ENCODE peak calls at places on chromosomes 4 and X, in five cellular contexts. H is omental fat pad; T is right lobe of liver; B is GM20000; X is activated CD8-positive, alpha-beta T cell treated with anti-CD3 and anti-CD28 coated beads for 36 hours. U is an unnamed sample.
A peak's percentile ranks its signal among the peaks of the same experiment; 100 is the strongest.

GRCh38 chrX:105636667-105637066 is 185.7 kb upstream of the NRK start:
- DNase-seq in H (no peak), B (no peak), T (no peak), X (no peak), U (no peak)

GRCh38 chrX:70455366-70456202 is 10.9 kb downstream of the DLG3 start:
- DNase-seq in T (no peak), X (peak; percentile 3), H (no peak), B (no peak), U (no peak)

GRCh38 chrX:11665144-11666040 is at the start of gene ARHGAP6:
- DNase-seq in H (no peak), X (no peak), B (peak; percentile 37), T (peak; percentile 22), U (peak; percentile 85)

GRCh38 chr4:31539279-31540074 is 819.3 kb downstream of the PCDH7 start:
- DNase-seq in X (no peak), B (no peak), T (no peak), H (no peak), U (no peak)

GRCh38 chr4:140755811-140756291 is 334 bp downstream of the TBC1D9 start:
- DNase-seq in B (peak; percentile 70), H (no peak), T (peak; percentile 56), X (peak; percentile 11), U (peak; percentile 88)

GRCh38 chrX:41332408-41332987 is 1.5 kb upstream of the DDX3X start:
- DNase-seq in B (peak; percentile 17), T (no peak), X (peak; percentile 50), H (no peak), U (no peak)

GRCh38 chr4:40280586-40280985 is 54.5 kb upstream of the CHRNA9 start:
- DNase-seq in B (no peak), H (no peak), X (peak; percentile 83), T (no peak), U (no peak)

GRCh38 chr4:89300490-89300889 is 7.1 kb downstream of the GPRIN3 start:
- DNase-seq in T (no peak), X (no peak), B (no peak), H (no peak), U (no peak)

GRCh38 chr4:72895408-72895807 is 174.1 kb downstream of the COX18 start:
- DNase-seq in H (no peak), B (no peak), T (no peak), X (no peak), U (no peak)

GRCh38 chr4:72112514-72113156 is 80.8 kb downstream of the NPFFR2 start:
- DNase-seq in T (no peak), H (no peak), B (peak; percentile 41), X (peak; percentile 49), U (no peak)

GRCh38 chrX:131816551-131817136 is 206.5 kb upstream of the STK26 start:
- DNase-seq in H (peak; percentile 73), B (peak; percentile 14), T (peak; percentile 50), X (peak; percentile 58), U (peak; percentile 55)

GRCh38 chr4:910366-911091 is 21.6 kb downstream of the GAK start:
- DNase-seq in B (no peak), H (no peak), T (peak; percentile 15), X (no peak), U (peak; percentile 67)

GRCh38 chrX:149512225-149512885 is 7.2 kb upstream of the IDS start:
- DNase-seq in B (peak; percentile 37), H (no peak), T (peak; percentile 46), X (peak; percentile 69), U (no peak)

GRCh38 chrX:152428596-152428995 is 22.5 kb downstream of the GABRA3 start:
- DNase-seq in X (no peak), T (no peak), H (no peak), B (no peak), U (no peak)

GRCh38 chrX:100743009-100743615 is 11.2 kb upstream of the SYTL4 start:
- DNase-seq in B (no peak), H (no peak), X (no peak), T (no peak), U (no peak)

GRCh38 chr4:48853604-48854394 is 22.9 kb downstream of the OCIAD1 start:
- DNase-seq in T (no peak), B (no peak), H (no peak), X (no peak), U (no peak)

GRCh38 chr4:73674451-73674919 is 54.2 kb upstream of the RASSF6 start:
- DNase-seq in H (no peak), T (no peak), B (no peak), X (no peak), U (no peak)

DNA sequence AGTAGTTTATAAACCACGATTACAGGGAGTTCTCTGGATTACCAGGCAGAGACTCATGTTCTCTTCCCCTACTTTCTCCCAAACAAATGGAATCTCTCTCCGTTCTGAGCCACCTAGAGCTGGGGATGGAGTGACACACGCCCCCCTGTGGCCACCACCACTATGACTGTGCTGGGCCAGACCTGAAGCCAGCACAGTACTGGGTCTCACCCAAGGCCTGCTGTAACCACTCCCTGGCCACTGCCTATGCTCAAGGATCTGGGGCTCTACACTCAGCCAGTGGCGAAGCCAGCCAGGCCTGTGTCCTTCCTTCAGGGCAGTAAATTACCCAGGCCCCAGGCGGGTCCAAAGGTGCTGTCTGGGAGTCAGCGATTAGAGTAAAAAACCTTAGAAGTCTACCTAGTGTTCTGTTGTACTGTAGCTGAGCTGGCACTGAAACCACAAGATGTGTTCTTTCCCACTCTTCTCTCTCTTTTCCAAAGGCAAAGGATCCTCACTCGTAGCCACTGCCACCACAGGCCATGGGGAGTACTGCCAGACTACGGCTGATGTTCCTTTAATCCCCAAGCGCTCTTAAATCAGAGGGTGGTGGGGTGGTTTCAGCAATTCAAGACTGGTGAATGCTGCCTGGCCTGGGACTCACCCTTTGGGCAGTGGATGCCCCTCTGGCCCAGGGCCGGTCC is 412.2 kb upstream of the ARX start:
- DNase-seq in T (no peak), H (no peak), X (no peak), B (no peak), U (no peak)
- TF ChIP-seq CTCF in T (peak; percentile 6), H (no peak), X (no peak), B (no peak), U (no peak)

GRCh38 chr4:118888666-118889312 is at the start of gene SYNPO2:
- DNase-seq in H (peak; percentile 48), X (peak; percentile 59), T (peak; percentile 57), B (peak; percentile 34), U (peak; percentile 92)

GRCh38 chr4:118884716-118885115 is 3.9 kb upstream of the SYNPO2 start:
- DNase-seq in X (no peak), B (no peak), T (no peak), H (no peak), U (no peak)

GRCh38 chr4:118879409-118879808 is 9.2 kb upstream of the SYNPO2 start:
- DNase-seq in X (no peak), B (no peak), T (no peak), H (no peak), U (no peak)

GRCh38 chr4:118881512-118882146 is 7.0 kb upstream of the SYNPO2 start:
- DNase-seq in T (no peak), H (no peak), B (no peak), X (no peak), U (no peak)

DNA sequence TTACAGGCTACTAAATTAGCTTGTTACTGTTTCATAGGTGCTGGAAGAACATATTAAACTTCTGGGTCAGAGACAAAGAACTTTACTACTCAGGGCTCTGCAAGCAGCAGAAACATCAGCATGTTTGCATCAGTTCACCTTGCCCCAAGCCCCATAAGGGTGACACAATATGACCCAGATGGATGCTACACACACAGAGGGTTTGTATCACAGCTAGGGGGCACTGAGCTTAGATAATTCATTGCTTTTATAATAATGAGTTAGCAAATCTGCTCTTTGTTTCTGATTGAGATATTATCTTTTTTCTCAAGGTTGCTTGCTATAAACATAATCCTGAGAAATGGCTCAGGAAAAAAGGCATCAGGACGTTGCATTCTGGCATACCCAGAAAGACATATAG is 4.8 kb upstream of the SYNPO2 start:
- DNase-seq in H (no peak), X (no peak), T (no peak), B (no peak), U (no peak)
- TF ChIP-seq CTCF in H (no peak), X (no peak), T (peak; percentile 13), B (no peak), U (no peak)

DNA sequence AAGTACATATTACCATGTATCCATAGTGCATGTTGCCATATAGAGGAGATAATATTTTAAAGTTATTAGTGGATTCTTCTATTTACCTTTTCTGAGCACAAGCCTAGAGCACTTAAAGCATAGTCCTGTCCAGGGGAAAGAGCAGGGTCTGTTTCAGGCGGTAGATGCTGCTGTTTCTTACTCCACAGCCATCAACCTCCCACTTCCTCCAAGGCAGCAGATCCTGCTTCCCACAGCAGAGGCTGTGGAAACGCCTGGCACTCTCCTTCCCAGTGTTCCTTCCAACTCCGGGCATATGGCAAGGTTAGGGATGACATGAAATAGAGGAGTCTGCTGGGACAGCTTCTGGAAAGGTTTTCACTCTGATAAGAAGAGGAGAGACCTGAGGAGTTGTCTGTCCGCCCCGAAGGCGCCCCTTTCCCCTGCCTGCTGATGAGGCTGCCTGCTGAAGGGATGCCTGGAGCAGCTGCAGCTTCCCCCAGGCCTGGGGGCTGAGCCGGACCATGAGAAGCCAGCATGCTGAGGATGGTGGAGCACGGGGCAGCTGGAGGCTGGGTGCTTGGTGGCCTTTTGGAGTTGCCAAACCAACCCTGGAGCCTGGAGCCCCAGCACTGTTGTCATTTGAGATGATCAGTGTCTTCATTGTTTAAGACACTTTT is 43.9 kb upstream of the SLC25A4 start:
- DNase-seq in T (no peak), X (no peak), B (no peak), H (no peak), U (no peak)
- TF ChIP-seq CTCF in T (no peak), X (no peak), B (no peak), H (no peak), U (no peak)

GRCh38 chr4:23463071-23463470 is 426.8 kb downstream of the PPARGC1A start:
- DNase-seq in T (no peak), H (no peak), B (no peak), X (no peak), U (no peak)
- TF ChIP-seq CTCF in T (no peak), H (no peak), B (no peak), X (no peak), U (no peak)

GRCh38 chr4:42278709-42279324 is 118.5 kb upstream of the SHISA3 start:
- DNase-seq in X (no peak), H (no peak), B (peak; percentile 41), T (no peak), U (no peak)

GRCh38 chr4:42282081-42282901 is 115.0 kb upstream of the SHISA3 start:
- DNase-seq in T (no peak), B (peak; percentile 74), X (peak; percentile 52), H (no peak), U (no peak)

GRCh38 chr4:42281324-42282020 is 115.8 kb upstream of the SHISA3 start:
- DNase-seq in X (no peak), H (no peak), B (no peak), T (no peak), U (no peak)

GRCh38 chr4:42277291-42277690 is 120.0 kb upstream of the SHISA3 start:
- DNase-seq in B (no peak), X (no peak), H (no peak), T (no peak), U (no peak)

DNA sequence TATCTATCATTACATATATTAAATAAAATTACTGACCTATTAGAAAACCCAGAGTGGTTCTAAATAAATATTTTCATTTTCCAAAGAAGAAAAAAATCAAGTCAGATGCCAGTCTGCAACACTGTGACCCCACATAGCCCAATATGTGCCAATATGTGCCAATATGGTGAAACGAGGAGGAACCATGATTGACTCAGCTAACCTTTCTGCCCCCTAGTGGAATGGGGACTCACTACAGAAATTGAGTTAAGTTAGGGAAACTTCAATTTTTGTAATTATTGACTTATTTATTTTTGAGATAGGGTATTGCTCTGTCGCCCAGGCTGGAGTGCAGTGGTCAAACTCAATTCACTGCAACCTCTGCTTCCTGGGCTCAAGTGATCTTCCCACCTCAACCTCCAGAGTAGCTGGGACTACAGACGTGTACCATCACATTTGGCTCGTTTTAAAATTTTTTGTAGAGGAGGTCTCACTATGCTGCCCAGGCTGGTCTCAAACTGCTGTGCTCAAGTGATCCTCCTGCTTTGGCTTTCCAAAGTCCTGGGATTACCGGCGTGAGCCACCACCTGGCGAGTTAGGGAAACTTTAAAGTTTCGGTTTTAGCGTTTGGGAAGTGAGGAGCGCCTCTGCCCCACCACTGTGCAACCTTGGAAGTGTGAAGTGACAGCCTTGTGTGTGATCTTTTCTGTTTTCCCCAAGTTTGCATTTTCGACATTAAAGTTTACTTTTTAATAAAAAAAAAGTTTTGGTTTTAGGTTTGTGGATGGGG is 116.8 kb upstream of the SHISA3 start:
- DNase-seq in X (peak; percentile 33), H (no peak), B (peak; percentile 53), T (no peak), U (no peak)
- TF ChIP-seq CTCF in X (peak; percentile 61), H (no peak), B (peak; percentile 67), T (peak; percentile 66), U (peak; percentile 34)